ENCODE peak calls at places on chromosomes 6 and 20, in four cellular contexts. M, T, W and J are unnamed samples. For H3K4me1, the result is how much of the 10 kb centered on the place peaks cover.

GRCh38 chr20:22763257-22763906 is 179.0 kb upstream of the FOXA2 start:
- DNase-seq in M (peak), W (peak), T (peak), J (no peak)

GRCh38 chr6:56144538-56145324 is 102.6 kb downstream of the COL21A1 start:
- DNase-seq in T (peak), M (peak), W (no peak), J (no peak)

GRCh38 chr6:26021350-26022165 is 59.0 kb downstream of the TRIM38 start:
- DNase-seq in M (peak), W (peak), T (peak), J (peak)

GRCh38 chr20:11891827-11892521 is 25.7 kb upstream of the BTBD3 start:
- DNase-seq in W (peak), T (peak), M (peak), J (no peak)

GRCh38 chr20:62825288-62825993 is 8.6 kb downstream of the COL9A3 start:
- DNase-seq in W (no peak), M (no peak), T (no peak), J (no peak)

GRCh38 chr6:107491059-107491609 is 1.2 kb downstream of the SOBP start:
- DNase-seq in T (peak), M (no peak), W (no peak), J (peak)

GRCh38 chr6:118403036-118403435 is 145.1 kb upstream of the PLN start:
- DNase-seq in M (no peak), W (no peak), T (no peak), J (no peak)

GRCh38 chr20:62027116-62027515 is 38.6 kb downstream of the TAF4 start:
- DNase-seq in T (peak), W (no peak), M (no peak), J (no peak)

GRCh38 chr20:50784464-50784863 is 10.4 kb upstream of the BCAS4 start:
- DNase-seq in M (no peak), T (no peak), W (no peak), J (no peak)

GRCh38 chr6:42551202-42551601 is 12.6 kb upstream of the UBR2 start:
- DNase-seq in M (no peak), T (peak), W (no peak), J (no peak)

GRCh38 chr6:77373955-77374354 is 89.3 kb downstream of the HTR1B start:
- DNase-seq in T (no peak), M (no peak), W (no peak), J (no peak)

GRCh38 chr6:64553414-64553813 is 917.8 kb downstream of the PHF3 start:
- DNase-seq in M (no peak), T (no peak), W (no peak), J (no peak)

GRCh38 chr6:18280084-18280483 is 15.8 kb upstream of the DEK start:
- DNase-seq in T (peak), W (no peak), M (peak), J (no peak)

GRCh38 chr6:17938885-17939284 is 48.5 kb downstream of the KIF13A start:
- DNase-seq in W (no peak), M (peak), T (peak), J (no peak)

GRCh38 chr6:169345198-169345597 is 91.6 kb upstream of the THBS2 start:
- DNase-seq in W (no peak), T (no peak), M (no peak), J (no peak)

GRCh38 chr6:108651781-108652227 is 91.1 kb downstream of the FOXO3 start:
- DNase-seq in T (peak), M (peak), W (no peak), J (no peak)

GRCh38 chr6:108557494-108558371 is 3.0 kb upstream of the FOXO3 start:
- DNase-seq in M (peak), T (peak), W (no peak), J (peak)

GRCh38 chr6:160102956-160103824 is 18.4 kb upstream of the SLC22A1 start:
- DNase-seq in T (peak), W (peak), M (peak), J (peak)

GRCh38 chr6:32940656-32941411 is at the start of gene HLA-DMB:
- DNase-seq in M (peak), T (peak), W (peak), J (peak)

GRCh38 chr20:17843246-17844132 is 125.1 kb downstream of the SNX5 start:
- DNase-seq in T (peak), M (peak), W (peak), J (peak)

GRCh38 chr6:148208298-148208697 is 134.3 kb upstream of the SASH1 start:
- DNase-seq in T (no peak), W (no peak), M (no peak), J (no peak)

GRCh38 chr6:46421239-46421638 is 70.0 kb downstream of the RCAN2 start:
- DNase-seq in W (no peak), T (peak), M (peak), J (no peak)

GRCh38 chr20:48686238-48687096 is 141.3 kb downstream of the PREX1 start:
- DNase-seq in W (no peak), T (peak), M (peak), J (no peak)

GRCh38 chr6:62904687-62905086 is 306.6 kb upstream of the FKBP1C start:
- DNase-seq in T (no peak), M (no peak), W (no peak), J (no peak)

GRCh38 chr6:11200356-11200755 is 32.1 kb downstream of the NEDD9 start:
- DNase-seq in W (no peak), T (peak), M (no peak), J (no peak)

GRCh38 chr6:11201772-11202512 is 30.5 kb downstream of the NEDD9 start:
- DNase-seq in T (no peak), M (no peak), W (no peak), J (no peak)

GRCh38 chr6:11198663-11199603 is 33.5 kb downstream of the NEDD9 start:
- DNase-seq in T (no peak), M (no peak), W (no peak), J (no peak)

GRCh38 chr6:11202513-11203305 is 29.8 kb downstream of the NEDD9 start:
- DNase-seq in W (no peak), T (no peak), M (no peak), J (no peak)

DNA sequence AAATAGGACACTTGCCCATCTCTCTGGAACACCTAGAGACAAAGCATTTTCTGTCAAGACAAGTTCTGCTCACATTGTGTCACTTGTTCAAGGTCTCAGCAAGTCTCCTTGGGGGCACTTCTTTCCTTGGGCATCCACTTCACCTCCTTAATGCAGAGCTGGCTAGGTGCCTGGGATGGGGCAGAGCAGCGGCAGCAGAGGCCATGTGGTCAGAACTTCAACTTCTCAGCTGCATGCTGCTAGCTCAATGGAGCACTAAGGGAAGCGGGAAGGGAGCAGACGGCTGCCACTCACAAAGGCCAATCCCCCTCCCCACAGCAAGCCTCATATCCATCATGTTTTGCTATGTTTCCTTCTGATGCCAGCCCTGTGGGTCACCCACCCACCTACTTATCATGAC is 31.5 kb downstream of the NEDD9 start:
- DNase-seq in T (no peak), W (no peak), M (no peak), J (no peak)
- H3K4me1 ChIP-seq in T (under half), W (under half), M (under half), J (under half)

GRCh38 chr20:63828951-63829350 is 2.1 kb downstream of the ZBTB46 start:
- DNase-seq in T (no peak), M (no peak), W (no peak), J (no peak)
- H3K27ac ChIP-seq in T (no peak), M (no peak), W (no peak), J (no peak)

GRCh38 chr6:75856902-75857301 is 107.9 kb downstream of the MYO6 start:
- DNase-seq in T (no peak), W (no peak), M (no peak), J (no peak)

GRCh38 chr6:75850026-75850385 is 101.0 kb downstream of the MYO6 start:
- DNase-seq in M (peak), T (no peak), W (no peak), J (no peak)

GRCh38 chr6:75852721-75853120 is 103.7 kb downstream of the MYO6 start:
- DNase-seq in T (peak), W (no peak), M (peak), J (no peak)

GRCh38 chr6:75853796-75854195 is 104.8 kb downstream of the MYO6 start:
- DNase-seq in M (no peak), T (no peak), W (no peak), J (no peak)

DNA sequence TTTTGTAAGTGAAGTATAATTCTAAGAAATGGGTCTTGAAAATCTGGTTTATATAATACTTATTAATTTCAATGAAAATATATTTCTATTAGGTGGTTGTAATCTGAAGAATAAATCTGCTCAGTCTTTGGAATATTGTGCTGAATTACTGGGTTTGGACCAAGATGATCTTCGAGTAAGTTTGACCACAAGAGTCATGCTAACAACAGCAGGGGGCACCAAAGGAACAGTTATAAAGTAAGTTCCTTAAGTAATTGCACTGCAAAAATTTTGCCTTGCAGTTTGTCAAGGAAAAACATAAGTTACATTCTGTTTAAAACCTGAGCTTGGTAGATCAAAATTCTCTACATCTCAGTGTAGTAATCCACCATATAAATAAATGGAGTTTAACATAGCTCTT is 106.0 kb downstream of the MYO6 start:
- DNase-seq in W (peak), M (peak), T (peak), J (peak)
- TF ChIP-seq EZH2phosphoT487 in W (no peak), M (no peak), T (no peak), J (no peak)

GRCh38 chr6:4902363-4902762 is 101.5 kb downstream of the RPP40 start:
- DNase-seq in M (no peak), T (no peak), W (no peak), J (peak)

GRCh38 chr6:4905858-4906257 is 98.0 kb downstream of the RPP40 start:
- DNase-seq in M (no peak), W (no peak), T (no peak), J (no peak)

GRCh38 chr6:4901256-4902061 is 102.4 kb downstream of the RPP40 start:
- DNase-seq in M (no peak), W (no peak), T (no peak), J (peak)

GRCh38 chr6:4904461-4904860 is 99.4 kb downstream of the RPP40 start:
- DNase-seq in T (no peak), M (no peak), W (no peak), J (no peak)

DNA sequence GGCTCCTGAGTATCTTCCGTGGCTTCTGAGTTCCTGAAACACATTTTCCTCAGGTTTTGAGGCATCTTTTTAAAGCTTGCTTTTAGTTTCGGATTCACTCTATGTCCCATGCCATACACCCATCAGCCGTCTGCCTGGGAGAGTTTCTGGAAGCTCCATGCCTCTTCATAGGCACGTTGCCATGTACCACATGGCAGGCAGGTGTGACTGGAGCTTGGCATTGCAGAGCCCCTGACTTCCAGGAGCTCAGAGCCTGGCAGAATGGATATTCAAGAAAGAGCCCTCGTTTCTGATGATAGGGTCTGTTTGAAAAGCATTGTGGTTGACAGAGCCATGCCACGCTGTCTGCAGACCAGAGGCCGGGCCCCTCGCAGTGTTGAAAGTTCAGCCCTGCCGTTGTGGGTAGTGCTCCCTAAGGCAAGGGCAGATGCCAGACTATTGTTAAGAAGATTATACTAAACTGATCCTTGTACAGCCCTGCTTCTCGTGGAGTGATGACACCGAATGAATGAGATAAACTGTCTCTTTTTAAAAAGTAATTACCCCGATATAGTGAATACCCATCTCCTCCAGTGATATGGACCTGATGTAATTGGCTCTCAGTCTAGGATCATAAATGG is 100.0 kb downstream of the RPP40 start:
- DNase-seq in W (no peak), M (no peak), T (no peak), J (no peak)
- H3K4me1 ChIP-seq in W (under half), M (under half), T (under half), J (half or more)

DNA sequence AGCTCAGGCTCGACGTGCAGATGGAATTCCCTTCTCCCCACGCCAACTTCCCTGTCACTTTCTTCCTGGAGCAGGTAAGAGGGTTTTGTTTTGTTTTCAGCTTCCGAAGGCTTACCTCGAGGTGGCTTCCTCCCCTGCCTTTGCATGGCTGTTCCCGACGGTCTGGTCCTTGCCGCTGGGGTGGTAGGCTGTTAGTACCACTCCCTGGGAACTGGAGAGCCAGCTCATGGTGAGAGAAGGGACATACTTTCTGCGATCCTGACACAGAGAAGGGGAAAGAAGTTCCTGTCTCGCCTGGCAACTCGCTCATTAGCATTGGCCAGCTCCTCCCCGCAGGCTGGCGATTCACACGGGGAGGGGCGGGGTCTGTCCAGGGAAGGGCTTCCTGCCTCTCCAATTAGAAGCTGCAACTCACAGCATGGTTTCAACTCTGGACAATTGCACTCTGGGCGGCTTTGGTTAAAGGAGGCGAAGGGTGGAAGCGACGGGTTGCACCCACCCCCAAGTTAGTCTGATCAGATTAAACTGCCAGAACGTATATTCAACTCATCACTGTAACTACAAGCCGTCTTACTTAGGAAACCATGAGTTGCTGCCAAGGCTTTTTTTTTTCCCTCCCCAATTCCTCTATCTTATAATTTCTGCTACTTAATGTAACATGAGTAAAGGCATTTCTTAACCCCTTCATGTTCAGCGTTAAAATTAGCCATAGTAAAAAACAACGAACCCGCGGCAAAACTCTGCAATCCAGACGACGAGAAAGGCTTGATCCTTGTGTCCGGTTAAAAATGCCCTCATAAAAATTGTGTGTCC is at the start of gene ARHGAP18:
- DNase-seq in M (peak), W (peak), T (peak), J (peak)
- H3K27ac ChIP-seq in M (peak), W (peak), T (peak), J (peak)

GRCh38 chr20:1328680-1329330 is at the start of gene SDCBP2:
- DNase-seq in T (no peak), W (peak), M (peak), J (no peak)
- TF ChIP-seq EZH2phosphoT487 in T (no peak), W (no peak), M (no peak), J (no peak)

DNA sequence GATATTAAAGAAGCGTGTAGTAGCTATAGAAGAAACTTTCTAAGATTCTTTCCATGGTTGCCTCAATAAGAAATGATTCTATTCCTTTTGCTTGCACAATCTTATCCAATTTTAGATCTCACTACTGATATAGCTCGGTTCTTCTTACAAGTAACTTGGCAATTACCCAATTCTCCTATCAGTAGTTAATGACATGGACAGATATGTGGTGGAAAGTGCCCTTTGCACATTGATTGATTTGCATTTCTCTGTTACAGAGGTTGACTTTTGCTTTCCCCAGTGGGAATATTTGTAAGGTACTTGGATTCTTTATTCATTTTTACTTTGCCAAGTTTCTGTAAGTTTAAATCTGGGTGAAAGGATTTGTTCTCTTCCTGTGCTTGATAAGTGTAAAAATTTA is 93.7 kb upstream of the QKI start:
- DNase-seq in W (no peak), T (no peak), M (no peak), J (no peak)
- H3K4me1 ChIP-seq in W (under half), T (under half), M (under half), J (under half)

DNA sequence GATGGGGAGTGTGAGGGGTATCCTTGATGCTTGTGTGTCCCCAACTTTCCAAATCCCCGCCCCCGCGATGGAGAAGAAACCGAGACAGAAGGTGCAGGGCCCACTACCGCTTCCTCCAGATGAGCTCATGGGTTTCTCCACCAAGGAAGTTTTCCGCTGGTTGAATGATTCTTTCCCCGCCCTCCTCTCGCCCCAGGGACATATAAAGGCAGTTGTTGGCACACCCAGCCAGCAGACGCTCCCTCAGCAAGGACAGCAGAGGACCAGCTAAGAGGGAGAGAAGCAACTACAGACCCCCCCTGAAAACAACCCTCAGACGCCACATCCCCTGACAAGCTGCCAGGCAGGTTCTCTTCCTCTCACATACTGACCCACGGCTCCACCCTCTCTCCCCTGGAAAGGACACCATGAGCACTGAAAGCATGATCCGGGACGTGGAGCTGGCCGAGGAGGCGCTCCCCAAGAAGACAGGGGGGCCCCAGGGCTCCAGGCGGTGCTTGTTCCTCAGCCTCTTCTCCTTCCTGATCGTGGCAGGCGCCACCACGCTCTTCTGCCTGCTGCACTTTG is at the start of gene TNF:
- DNase-seq in M (no peak), W (no peak), T (no peak), J (peak)
- H3K27ac ChIP-seq in M (no peak), W (no peak), T (no peak), J (peak)

DNA sequence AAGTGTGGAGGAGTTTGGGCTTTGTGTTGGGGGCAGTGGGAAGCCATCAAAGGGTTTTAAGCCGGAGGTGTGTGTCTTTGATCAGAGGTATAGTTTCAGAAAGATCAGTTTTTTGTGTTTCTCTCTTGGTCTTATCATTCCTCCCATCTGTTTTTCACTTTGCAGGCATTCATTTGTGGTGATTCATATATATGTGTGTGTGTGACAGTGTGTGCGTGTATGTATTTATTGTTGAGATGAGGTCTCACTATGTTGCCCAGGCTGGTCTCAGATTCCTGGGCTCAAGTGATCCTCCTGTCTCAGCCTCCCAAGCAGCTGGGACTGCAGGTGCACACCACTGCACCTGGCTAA is 11.1 kb upstream of the SERINC3 start:
- DNase-seq in W (no peak), M (peak), T (peak), J (no peak)
- TF ChIP-seq EZH2phosphoT487 in W (no peak), M (no peak), T (no peak), J (no peak)